ENCODE peak calls at places on chromosomes 1 and 21, in eight cellular contexts. Q is NCI-H1092 treated with DMSO at 0.1 percent for 48 hours; B is occipital lobe; M is choroid plexus epithelial cell; K is activated CD4-positive, alpha-beta T cell treated with anti-CD3 and anti-CD28 coated beads for 36 hours; V is ACHN; L is colonic mucosa; U is HS-5. W is an unnamed sample.

GRCh38 chr1:100184536-100184935 is 6.5 kb upstream of the LRRC39 start:
- DNase-seq in V (no peak), Q (no peak), M (no peak), B (no peak), U (no peak), L (no peak), K (peak; percentile 7), W (peak; percentile 6)

GRCh38 chr1:100134872-100135271 is 1.9 kb downstream of the TRMT13 start:
- DNase-seq in L (no peak), K (no peak), U (no peak), B (no peak), Q (no peak), V (no peak), M (peak; percentile 32), W (no peak)

GRCh38 chr1:154474802-154475201 is 27.2 kb upstream of the TDRD10 start:
- DNase-seq in L (peak; percentile 92), M (peak; percentile 80), V (peak; percentile 32), K (no peak), Q (no peak), U (no peak), B (peak; percentile 48), W (no peak)

GRCh38 chr1:212179394-212180076 is 105.7 kb upstream of the PPP2R5A start:
- DNase-seq in V (peak; percentile 62), B (no peak), Q (no peak), M (peak; percentile 91), L (no peak), K (peak; percentile 19), U (peak; percentile 88), W (no peak)

GRCh38 chr1:93579891-93580290 is 101.7 kb downstream of the BCAR3 start:
- DNase-seq in K (no peak), Q (no peak), L (peak; percentile 69), V (peak; percentile 60), B (no peak), U (no peak), M (peak; percentile 93), W (no peak)

GRCh38 chr1:217090073-217090911 is 367.1 kb upstream of the ESRRG start:
- DNase-seq in Q (peak; percentile 87), V (peak; percentile 38), B (peak; percentile 14), U (no peak), L (no peak), K (no peak), M (peak; percentile 23), W (no peak)

GRCh38 chr1:23244362-23244761 is 27.1 kb upstream of the HTR1D start:
- DNase-seq in B (no peak), K (no peak), U (no peak), V (no peak), Q (no peak), M (no peak), L (no peak), W (no peak)

GRCh38 chr1:234396871-234397270 is 23.6 kb downstream of the COA6 start:
- DNase-seq in B (no peak), Q (no peak), K (no peak), U (no peak), V (no peak), L (no peak), M (no peak), W (no peak)

GRCh38 chr1:168603501-168604107 is 27.2 kb downstream of the XCL1 start:
- DNase-seq in Q (peak; percentile 77), U (peak; percentile 16), V (peak; percentile 70), B (peak; percentile 67), L (peak; percentile 82), M (peak; percentile 78), K (peak; percentile 84), W (peak; percentile 84)

GRCh38 chr21:45309069-45309521 is 21.4 kb upstream of the POFUT2 start:
- DNase-seq in M (peak; percentile 83), U (no peak), B (no peak), K (peak; percentile 74), V (peak; percentile 63), L (peak; percentile 65), Q (no peak), W (peak; percentile 65)